ENCODE peak calls at places on chromosomes 3 and 15, in eight cellular contexts. E is heart right ventricle, O is brain microvascular endothelial cell, P is PC-3, W is psoas muscle, U is breast epithelium, Q is kidney, L is thoracic aorta. V is an unnamed sample.

GRCh38 chr3:35651888-35652287 is 12.6 kb downstream of the ARPP21 start:
- DNase-seq in E (no peak), O (peak; percentile 50), P (peak; percentile 66), W (no peak), U (no peak), Q (no peak), L (no peak), V (no peak)

GRCh38 chr15:40567111-40567510 is 2.0 kb upstream of the RPUSD2 start:
- DNase-seq in E (no peak), O (no peak), P (peak; percentile 29), W (no peak), U (no peak), Q (no peak), L (no peak), V (no peak)

GRCh38 chr3:149630806-149631205 is 27.0 kb downstream of the WWTR1 start:
- DNase-seq in E (no peak), O (no peak), P (no peak), W (no peak), U (no peak), Q (no peak), L (no peak), V (no peak)

GRCh38 chr3:182327196-182327681 is 466.1 kb upstream of the ATP11B start:
- DNase-seq in E (no peak), O (no peak), P (peak; percentile 54), W (no peak), U (no peak), Q (peak; percentile 51), L (no peak), V (peak; percentile 83)

GRCh38 chr15:91116379-91117067 is 16.5 kb downstream of the SV2B start:
- DNase-seq in E (no peak), O (peak; percentile 78), P (no peak), W (no peak), U (peak; percentile 23), Q (no peak), L (no peak), V (no peak)

GRCh38 chr3:121942116-121942786 is 48.0 kb downstream of the SLC15A2 start:
- DNase-seq in E (no peak), O (no peak), P (peak; percentile 87), W (no peak), U (no peak), Q (no peak), L (no peak), V (no peak)

GRCh38 chr3:160183375-160184076 is 41.7 kb upstream of the C3orf80 start:
- DNase-seq in E (no peak), O (no peak), P (no peak), W (no peak), U (no peak), Q (no peak), L (no peak), V (no peak)

GRCh38 chr15:51075364-51075763 is 19.3 kb downstream of the TNFAIP8L3 start:
- DNase-seq in E (no peak), O (no peak), P (no peak), W (no peak), U (no peak), Q (no peak), L (peak; percentile 31), V (no peak)

GRCh38 chr15:38593523-38593922 is 28.9 kb upstream of the RASGRP1 start:
- DNase-seq in E (no peak), O (no peak), P (peak; percentile 38), W (no peak), U (no peak), Q (no peak), L (no peak), V (no peak)

GRCh38 chr3:69535613-69536012 is 149.7 kb upstream of the FRMD4B start:
- DNase-seq in E (no peak), O (no peak), P (no peak), W (no peak), U (no peak), Q (no peak), L (no peak), V (no peak)

GRCh38 chr15:95087253-95087609 is 855.9 kb downstream of the MCTP2 start:
- DNase-seq in E (no peak), O (peak; percentile 7), P (no peak), W (no peak), U (no peak), Q (no peak), L (no peak), V (no peak)

GRCh38 chr15:78353093-78353492 is 12.9 kb downstream of the CRABP1 start:
- DNase-seq in E (no peak), O (no peak), P (peak; percentile 11), W (no peak), U (no peak), Q (no peak), L (no peak), V (no peak)

GRCh38 chr3:43707266-43707665 is 16.5 kb downstream of the ABHD5 start:
- DNase-seq in E (no peak), O (no peak), P (peak; percentile 73), W (no peak), U (peak; percentile 44), Q (no peak), L (no peak), V (no peak)

DNA sequence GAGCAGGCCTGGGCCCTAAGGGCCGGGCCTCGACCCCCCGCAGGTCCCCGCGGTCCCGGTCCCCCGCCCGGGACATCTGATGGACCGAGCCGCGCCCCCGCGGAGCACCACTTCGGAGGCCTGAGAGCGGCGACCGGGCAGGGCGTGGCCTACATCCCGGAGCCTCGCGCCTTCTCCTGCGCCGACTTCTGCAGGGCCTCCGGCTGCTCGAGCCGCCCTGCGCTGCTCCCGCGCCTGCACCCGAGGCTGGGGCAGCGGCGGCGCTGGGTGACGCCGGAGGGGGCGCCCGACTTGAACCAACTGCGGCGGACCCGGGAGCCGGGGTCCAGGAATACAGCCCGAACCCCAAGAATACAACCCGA is 14.9 kb upstream of the GP9 start:
- DNase-seq in E (peak; percentile 52), O (no peak), P (no peak), W (peak; percentile 57), U (no peak), Q (no peak), L (no peak), V (no peak)
- H3K4me3 ChIP-seq in E (peak overlapping the region; percentile 39), O (peak overlapping the region; percentile 15), P (no peak overlapping the region), W (peak overlapping the region; percentile 54), U (peak overlapping the region; percentile 29), Q (peak overlapping the region; percentile 29), L (peak overlapping the region; percentile 56), V (no peak overlapping the region)

GRCh38 chr3:67858492-67858891 is 204.1 kb upstream of the SUCLG2 start:
- DNase-seq in E (no peak), O (no peak), P (no peak), W (no peak), U (no peak), Q (no peak), L (no peak), V (no peak)

GRCh38 chr3:67864587-67865183 is 210.3 kb upstream of the SUCLG2 start:
- DNase-seq in E (no peak), O (no peak), P (no peak), W (no peak), U (no peak), Q (no peak), L (no peak), V (no peak)

GRCh38 chr3:67863869-67864268 is 209.5 kb upstream of the SUCLG2 start:
- DNase-seq in E (no peak), O (peak; percentile 4), P (peak; percentile 48), W (no peak), U (no peak), Q (no peak), L (no peak), V (no peak)
- TF ChIP-seq CTCF in E (no peak), O (peak; percentile 55), P (peak; percentile 58), W (no peak), U (no peak), Q (no peak), L (no peak), V (peak; percentile 30)

GRCh38 chr3:29475305-29475825 is 194.5 kb downstream of the RBMS3 start:
- DNase-seq in E (no peak), O (no peak), P (no peak), W (no peak), U (no peak), Q (no peak), L (no peak), V (no peak)
- H3K4me3 ChIP-seq in E (no peak overlapping the region), O (no peak overlapping the region), P (no peak overlapping the region), W (no peak overlapping the region), U (no peak overlapping the region), Q (no peak overlapping the region), L (no peak overlapping the region), V (no peak overlapping the region)

DNA sequence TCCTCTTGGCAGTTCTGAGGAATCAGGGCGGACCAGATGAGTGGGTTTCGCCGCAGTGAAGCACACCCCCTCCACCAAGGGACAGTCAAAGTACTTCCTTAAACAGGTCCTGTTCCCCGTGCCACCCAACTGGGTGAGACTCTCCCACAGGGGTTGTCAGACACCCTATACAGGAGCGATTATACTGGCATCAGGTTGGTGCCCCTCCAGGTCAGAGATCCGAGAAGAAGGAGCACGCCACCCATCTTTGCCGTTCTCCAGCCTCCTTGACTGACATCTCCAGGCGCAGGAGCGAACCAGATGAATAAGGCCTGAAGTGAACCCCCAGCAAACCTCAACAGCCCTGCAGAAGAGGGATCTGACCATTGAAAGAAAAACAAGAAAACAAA is 108.1 kb upstream of the ZBTB20 start:
- DNase-seq in E (no peak), O (no peak), P (no peak), W (no peak), U (no peak), Q (no peak), L (no peak), V (no peak)
- TF ChIP-seq CTCF in E (no peak), O (no peak), P (no peak), W (no peak), U (no peak), Q (no peak), L (no peak), V (no peak)

GRCh38 chr15:67523337-67523736 is 2.4 kb downstream of the C15orf61 start:
- DNase-seq in E (no peak), O (no peak), P (no peak), W (no peak), U (no peak), Q (no peak), L (no peak), V (no peak)
- H3K4me3 ChIP-seq in E (no peak overlapping the region), O (no peak overlapping the region), P (peak overlapping the region; percentile 92), W (peak overlapping the region; percentile 93), U (peak overlapping the region; percentile 86), Q (no peak overlapping the region), L (no peak overlapping the region), V (no peak overlapping the region)

DNA sequence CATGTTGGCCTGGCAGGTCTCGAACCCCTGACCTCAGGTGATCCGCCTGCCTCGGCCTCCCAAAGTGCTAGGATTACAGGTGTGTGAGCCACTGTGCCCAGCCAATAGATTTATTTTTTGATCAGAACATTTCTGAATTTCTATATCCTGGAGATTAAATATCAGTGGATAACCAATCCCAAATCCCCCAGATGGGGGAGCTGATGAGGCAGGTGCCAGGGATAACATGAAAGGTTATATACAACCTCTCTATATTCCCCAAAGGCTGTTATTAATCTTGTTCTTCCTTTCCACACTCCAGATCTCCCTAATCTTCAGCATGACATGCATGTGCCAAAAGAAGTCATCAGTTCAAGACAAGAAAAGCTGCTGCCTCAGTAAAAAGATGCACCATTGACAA is 112.3 kb downstream of the WDR76 start:
- DNase-seq in E (no peak), O (peak; percentile 30), P (peak; percentile 75), W (no peak), U (no peak), Q (no peak), L (no peak), V (no peak)
- TF ChIP-seq CTCF in E (no peak), O (peak; percentile 75), P (peak; percentile 78), W (no peak), U (no peak), Q (peak; percentile 5), L (no peak), V (peak; percentile 66)

GRCh38 chr3:99644017-99644416 is 5.6 kb downstream of the COL8A1 start:
- DNase-seq in E (no peak), O (no peak), P (no peak), W (no peak), U (no peak), Q (no peak), L (no peak), V (no peak)
- H3K4me3 ChIP-seq in E (no peak overlapping the region), O (no peak overlapping the region), P (no peak overlapping the region), W (no peak overlapping the region), U (no peak overlapping the region), Q (no peak overlapping the region), L (peak overlapping the region; percentile 74), V (no peak overlapping the region)